ENCODE peak calls at places on chromosomes 16 and 17, in five cellular contexts. R is CD8-positive, alpha-beta memory T cell; G is HAP-1; Z is DND-41; T is fibroblast of lung. X is an unnamed sample. For H3K36me3 and H3K9me3, the result is how much of the 10 kb centered on the place peaks cover.

GRCh38 chr17:30211371-30211770 is 24.1 kb downstream of the SLC6A4 start:
- DNase-seq in R (no peak), G (no peak), Z (no peak), T (no peak), X (no peak)

GRCh38 chr17:75869282-75870141 is 8.9 kb downstream of the TRIM47 start:
- DNase-seq in R (no peak), G (no peak), Z (no peak), T (peak), X (peak)

GRCh38 chr16:69036399-69037091 is 68.9 kb upstream of the HAS3 start:
- DNase-seq in R (no peak), G (no peak), Z (no peak), T (no peak), X (no peak)

GRCh38 chr16:24098896-24099295 is 157.2 kb upstream of the CACNG3 start:
- DNase-seq in R (no peak), G (peak), Z (no peak), T (no peak), X (no peak)

GRCh38 chr16:1366712-1367299 is 15.1 kb downstream of the GNPTG start:
- DNase-seq in R (no peak), G (no peak), Z (no peak), T (no peak), X (no peak)

GRCh38 chr17:48578616-48579560 is 738 bp upstream of the HOXB4 start:
- DNase-seq in R (no peak), G (peak), Z (no peak), T (peak), X (no peak)

GRCh38 chr17:56593741-56594527 is 435 bp downstream of the NOG start:
- DNase-seq in R (no peak), G (peak), Z (peak), T (peak), X (peak)

GRCh38 chr16:8541868-8542267 is 48.4 kb downstream of the TMEM114 start:
- DNase-seq in R (no peak), G (no peak), Z (no peak), T (no peak), X (no peak)

GRCh38 chr16:57480754-57481230 is 5.5 kb downstream of the DOK4 start:
- DNase-seq in R (no peak), G (no peak), Z (no peak), T (no peak), X (no peak)

GRCh38 chr17:63039342-63039741 is 73.3 kb downstream of the TANC2 start:
- DNase-seq in R (no peak), G (peak), Z (peak), T (peak), X (no peak)

GRCh38 chr17:64519601-64520000 is 12.8 kb downstream of the CEP95 start:
- DNase-seq in R (no peak), G (no peak), Z (no peak), T (no peak), X (no peak)

GRCh38 chr17:64520359-64520758 is 13.6 kb downstream of the CEP95 start:
- DNase-seq in R (no peak), G (no peak), Z (no peak), T (no peak), X (no peak)

GRCh38 chr17:64515419-64515818 is 8.6 kb downstream of the CEP95 start:
- DNase-seq in R (no peak), G (no peak), Z (no peak), T (no peak), X (no peak)
- H3K36me3 ChIP-seq in R (under half), G (half or more), Z (half or more), T (under half), X (half or more)

GRCh38 chr16:89722392-89723278 is 1.3 kb downstream of the ZNF276 start:
- DNase-seq in R (peak), G (peak), Z (peak), T (peak), X (peak)

GRCh38 chr16:89720859-89721643 is at the start of the genes VPS9D1 and ZNF276:
- DNase-seq in R (peak), G (peak), Z (peak), T (peak), X (peak)

GRCh38 chr16:89721644-89722391 is 481 bp downstream of the ZNF276 start:
- DNase-seq in R (peak), G (peak), Z (peak), T (peak), X (peak)

GRCh38 chr16:89720520-89720858 is 209 bp downstream of the VPS9D1 start:
- DNase-seq in R (no peak), G (peak), Z (no peak), T (peak), X (peak)

GRCh38 chr16:89723279-89724250 is 2.2 kb downstream of the ZNF276 start:
- DNase-seq in R (peak), G (peak), Z (no peak), T (peak), X (no peak)
- H3K4me3 ChIP-seq in R (peak), G (peak), Z (no peak), T (no peak), X (no peak)

GRCh38 chr16:26374279-26374925 is 682.6 kb downstream of the HS3ST4 start:
- DNase-seq in R (no peak), G (no peak), Z (no peak), T (no peak), X (no peak)
- H3K9me3 ChIP-seq in R (under half), G (under half), Z (under half), T (under half), X (under half)

GRCh38 chr16:88651989-88652762 is 1.3 kb upstream of the CYBA start:
- DNase-seq in R (no peak), G (no peak), Z (no peak), T (no peak), X (no peak)
- H3K36me3 ChIP-seq in R (under half), G (under half), Z (half or more), T (under half), X (under half)

X was measured in MG63.